ENCODE peak calls at places on chromosomes 2 and 18, in nine cellular contexts. D is HepG2, Q is neural progenitor cell, A is IMR-90, Y is GM23338, B is mammary epithelial cell, T is A549, O is Karpas-422, H is HCT116. W is an unnamed sample.

GRCh38 chr2:174675615-174676014 is 78.0 kb upstream of the WIPF1 start:
- DNase-seq in D (no peak), Q (no peak), A (no peak), Y (no peak), B (no peak), T (no peak), O (no peak), H (no peak), W (no peak)

GRCh38 chr2:237090906-237091305 is 5.2 kb downstream of the COPS8 start:
- DNase-seq in D (no peak), Q (no peak), A (peak), Y (no peak), B (no peak), T (no peak), O (no peak), H (no peak), W (no peak)

GRCh38 chr2:118836411-118836930 is 11.0 kb downstream of the EN1 start:
- DNase-seq in D (no peak), Q (no peak), A (no peak), Y (no peak), B (no peak), T (no peak), O (no peak), H (no peak), W (no peak)

GRCh38 chr2:186544255-186544675 is 45.6 kb upstream of the ITGAV start:
- DNase-seq in D (peak), Q (peak), A (peak), Y (peak), B (peak), T (peak), O (no peak), H (peak), W (no peak)

GRCh38 chr2:150125188-150125587 is 362.3 kb downstream of the RND3 start:
- DNase-seq in D (no peak), Q (no peak), A (no peak), Y (no peak), B (no peak), T (no peak), O (no peak), H (no peak), W (no peak)

GRCh38 chr2:151315381-151315903 is 26.0 kb upstream of the NMI start:
- DNase-seq in D (no peak), Q (peak), A (peak), Y (no peak), B (no peak), T (no peak), O (no peak), H (no peak), W (no peak)

GRCh38 chr2:86020984-86021383 is 84.7 kb downstream of the POLR1A start:
- DNase-seq in D (no peak), Q (no peak), A (peak), Y (no peak), B (no peak), T (no peak), O (peak), H (no peak), W (no peak)

GRCh38 chr2:138493334-138493733 is 8.2 kb upstream of the SPOPL start:
- DNase-seq in D (no peak), Q (no peak), A (no peak), Y (no peak), B (no peak), T (no peak), O (no peak), H (no peak), W (no peak)

GRCh38 chr2:101410114-101410513 is 22.8 kb upstream of the CREG2 start:
- DNase-seq in D (no peak), Q (no peak), A (no peak), Y (no peak), B (no peak), T (no peak), O (no peak), H (no peak), W (no peak)

GRCh38 chr2:27832396-27832795 is 57.8 kb downstream of the RBKS start:
- DNase-seq in D (no peak), Q (no peak), A (peak), Y (no peak), B (peak), T (no peak), O (no peak), H (no peak), W (no peak)

GRCh38 chr18:79568543-79569205 is 110.9 kb upstream of the CTDP1 start:
- DNase-seq in D (no peak), Q (no peak), A (no peak), Y (no peak), B (no peak), T (no peak), O (no peak), H (no peak), W (no peak)

GRCh38 chr2:141384676-141385075 is 746.1 kb downstream of the LRP1B start:
- DNase-seq in D (no peak), Q (peak), A (peak), Y (no peak), B (peak), T (peak), O (no peak), H (no peak), W (no peak)

GRCh38 chr2:73979021-73979420 is 5.7 kb upstream of the TET3 start:
- DNase-seq in D (no peak), Q (no peak), A (no peak), Y (peak), B (no peak), T (no peak), O (no peak), H (no peak), W (no peak)

GRCh38 chr2:27071990-27072830 is 756 bp upstream of the OST4 start:
- DNase-seq in D (no peak), Q (peak), A (peak), Y (peak), B (no peak), T (no peak), O (no peak), H (no peak), W (no peak)

GRCh38 chr2:28445448-28446258 is 50.2 kb upstream of the PLB1 start:
- DNase-seq in D (no peak), Q (no peak), A (peak), Y (no peak), B (peak), T (peak), O (no peak), H (peak), W (no peak)

GRCh38 chr2:113962692-113963480 is 73.0 kb downstream of the ACTR3 start:
- DNase-seq in D (no peak), Q (no peak), A (peak), Y (no peak), B (peak), T (no peak), O (no peak), H (no peak), W (no peak)

GRCh38 chr2:74886811-74887210 is 52.9 kb downstream of the HK2 start:
- DNase-seq in D (no peak), Q (peak), A (no peak), Y (no peak), B (no peak), T (peak), O (peak), H (no peak), W (no peak)

GRCh38 chr18:24427484-24427883 is 1.0 kb downstream of the IMPACT start:
- DNase-seq in D (no peak), Q (peak), A (peak), Y (peak), B (peak), T (peak), O (peak), H (no peak), W (no peak)

GRCh38 chr2:68465081-68465916 is 1.8 kb downstream of the FBXO48 start:
- DNase-seq in D (no peak), Q (no peak), A (peak), Y (no peak), B (peak), T (no peak), O (no peak), H (no peak), W (peak)

GRCh38 chr2:24548058-24548457 is 57.0 kb downstream of the NCOA1 start:
- DNase-seq in D (no peak), Q (no peak), A (no peak), Y (no peak), B (no peak), T (no peak), O (no peak), H (no peak), W (no peak)

GRCh38 chr2:197327776-197328169 is 17.2 kb upstream of the ANKRD44 start:
- DNase-seq in D (no peak), Q (no peak), A (no peak), Y (no peak), B (no peak), T (no peak), O (no peak), H (no peak), W (no peak)

GRCh38 chr2:23788100-23788499 is 138.8 kb downstream of the ATAD2B start:
- DNase-seq in D (no peak), Q (no peak), A (no peak), Y (no peak), B (no peak), T (no peak), O (peak), H (no peak), W (no peak)

GRCh38 chr2:206064077-206064476 is 21.9 kb downstream of the INO80D start:
- DNase-seq in D (no peak), Q (no peak), A (no peak), Y (no peak), B (no peak), T (no peak), O (no peak), H (no peak), W (no peak)

GRCh38 chr2:78780321-78780720 is 245.2 kb upstream of the REG3G start:
- DNase-seq in D (no peak), Q (no peak), A (no peak), Y (no peak), B (no peak), T (no peak), O (no peak), H (no peak), W (no peak)

GRCh38 chr2:1091895-1092585 is 141.4 kb downstream of the SNTG2 start:
- DNase-seq in D (no peak), Q (no peak), A (peak), Y (no peak), B (peak), T (no peak), O (no peak), H (no peak), W (no peak)

GRCh38 chr2:8427211-8427610 is 254.6 kb upstream of the ID2 start:
- DNase-seq in D (no peak), Q (no peak), A (no peak), Y (no peak), B (no peak), T (no peak), O (no peak), H (no peak), W (no peak)

GRCh38 chr2:118847447-118848172 is at the start of gene EN1:
- DNase-seq in D (no peak), Q (peak), A (peak), Y (peak), B (no peak), T (peak), O (no peak), H (no peak), W (no peak)

GRCh38 chr2:37167636-37168182 is 10.9 kb upstream of the EIF2AK2 start:
- DNase-seq in D (no peak), Q (no peak), A (no peak), Y (no peak), B (no peak), T (peak), O (no peak), H (no peak), W (no peak)
- H3K4me2 ChIP-seq in D (peak), Q (no peak), A (no peak), Y (no peak), B (no peak), T (peak), O (no peak), H (peak), W (no peak)

DNA sequence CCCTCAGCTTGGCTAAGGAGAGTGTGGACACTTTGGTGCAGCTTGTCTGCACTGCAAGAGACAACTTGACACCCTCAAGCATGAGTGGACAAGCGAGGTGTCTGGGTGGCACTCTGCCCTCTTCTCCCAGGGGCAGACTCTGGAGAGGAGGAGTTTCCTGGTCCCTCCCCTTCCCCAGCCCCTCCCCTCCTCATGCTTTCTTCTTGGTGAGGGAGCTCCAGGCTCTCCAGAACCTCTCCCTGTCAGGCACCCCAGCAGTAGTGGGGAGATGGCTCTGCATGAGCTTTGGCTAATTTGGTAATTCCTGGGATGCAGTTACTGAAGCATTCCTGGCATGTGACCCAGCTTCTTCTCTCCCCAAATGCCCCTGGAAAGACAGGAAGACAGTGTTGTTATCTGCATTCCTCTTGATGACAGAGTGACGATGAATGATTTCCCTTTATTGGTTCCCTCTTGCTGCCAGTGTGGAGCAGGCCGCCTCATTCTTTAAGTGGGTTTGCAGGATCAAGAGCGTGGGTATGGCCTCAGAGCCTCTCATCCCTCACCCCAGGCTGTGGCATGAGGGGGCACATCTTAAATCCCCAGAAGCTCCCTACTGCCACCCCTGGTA is 89.2 kb downstream of the STPG4 start:
- DNase-seq in D (no peak), Q (no peak), A (peak), Y (peak), B (peak), T (no peak), O (no peak), H (no peak), W (no peak)
- H3K4me2 ChIP-seq in D (no peak), Q (no peak), A (peak), Y (no peak), B (no peak), T (peak), O (no peak), H (peak), W (no peak)

GRCh38 chr2:62857139-62857931 is 151.8 kb downstream of the EHBP1 start:
- DNase-seq in D (no peak), Q (no peak), A (no peak), Y (no peak), B (no peak), T (peak), O (no peak), H (no peak), W (no peak)
- H3K4me2 ChIP-seq in D (no peak), Q (no peak), A (no peak), Y (no peak), B (no peak), T (peak), O (no peak), H (no peak), W (no peak)

DNA sequence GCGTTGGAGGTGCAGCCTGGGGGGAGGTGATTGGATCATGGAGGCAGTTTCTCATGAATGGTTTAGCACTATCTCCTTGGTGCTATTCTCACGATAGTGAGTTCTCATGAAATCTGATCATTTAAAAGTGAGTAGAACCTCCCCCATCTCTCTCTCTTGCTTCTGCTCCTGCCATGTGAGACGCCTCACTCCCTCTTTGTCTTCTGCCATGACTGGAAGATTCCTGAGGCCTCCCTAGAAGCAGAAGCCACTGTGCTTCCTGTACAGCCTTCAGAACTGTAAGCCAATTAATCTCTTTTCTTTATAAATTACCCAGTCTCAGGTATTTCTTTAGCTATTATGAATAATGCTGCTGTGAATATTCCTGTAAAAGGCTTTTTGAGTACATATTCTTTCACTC is 52.9 kb downstream of the SERPINB7 start:
- DNase-seq in D (no peak), Q (no peak), A (no peak), Y (no peak), B (no peak), T (no peak), O (no peak), H (no peak), W (no peak)
- H3K4me2 ChIP-seq in D (no peak), Q (no peak), A (peak), Y (no peak), B (no peak), T (no peak), O (no peak), H (no peak), W (no peak)

W was measured in MM.1S.